ENCODE peak calls at places on chromosomes 6 and 20, in nine cellular contexts. M is HCT116, F is A549, N is Panc1, Z is HepG2, Y is HL-60, E is SK-N-SH, T is K562, V is GM12878. I is an unnamed sample.

GRCh38 chr20:48052492-48052870 is 267.2 kb upstream of the SULF2 start:
- DNase-seq in Z (no peak), E (peak; percentile 57), F (no peak), N (no peak), T (no peak), M (no peak), Y (no peak), V (no peak), I (no peak)

GRCh38 chr6:55704421-55704820 is 125.4 kb upstream of the HMGCLL1 start:
- DNase-seq in V (no peak), Z (no peak), E (no peak), T (no peak), N (no peak), Y (no peak), M (no peak), F (no peak), I (no peak)

GRCh38 chr6:89145461-89145961 is 344 bp upstream of the PM20D2 start:
- DNase-seq in Y (peak; percentile 62), M (no peak), Z (no peak), T (no peak), V (peak; percentile 52), N (no peak), E (peak; percentile 46), F (peak; percentile 29), I (peak; percentile 11)

GRCh38 chr6:127566671-127567070 is 10.3 kb upstream of the C6orf58 start:
- DNase-seq in N (no peak), M (no peak), E (no peak), T (no peak), F (no peak), Y (no peak), V (no peak), Z (no peak), I (no peak)

GRCh38 chr6:134740473-134741192 is 209.3 kb downstream of the ALDH8A1 start:
- DNase-seq in T (no peak), N (no peak), V (no peak), Y (no peak), E (peak; percentile 20), Z (no peak), F (peak; percentile 61), M (no peak), I (no peak)

GRCh38 chr6:38678178-38678760 is 24.7 kb downstream of the GLO1 start:
- DNase-seq in Y (no peak), Z (no peak), E (no peak), N (no peak), F (no peak), V (no peak), T (no peak), M (no peak), I (no peak)

GRCh38 chr6:91477688-91478087 is 890.8 kb upstream of the MAP3K7 start:
- DNase-seq in N (no peak), E (no peak), Y (no peak), Z (no peak), M (no peak), T (no peak), F (no peak), V (no peak), I (no peak)

GRCh38 chr20:57821930-57822329 is 112.1 kb upstream of the PMEPA1 start:
- DNase-seq in E (no peak), Y (no peak), N (no peak), M (no peak), Z (no peak), F (no peak), T (no peak), V (no peak), I (no peak)

GRCh38 chr20:17895641-17896246 is 72.8 kb downstream of the SNX5 start:
- DNase-seq in T (no peak), V (peak; percentile 11), Z (no peak), F (no peak), N (no peak), Y (peak; percentile 29), M (no peak), E (no peak), I (peak; percentile 54)

GRCh38 chr6:41637179-41638001 is 878 bp upstream of the MDFI start:
- DNase-seq in Z (no peak), T (no peak), N (no peak), M (no peak), V (no peak), F (no peak), E (peak; percentile 71), Y (no peak), I (peak; percentile 67)

GRCh38 chr6:154367839-154368695 is 11.5 kb upstream of the IPCEF1 start:
- DNase-seq in T (no peak), Z (no peak), V (no peak), F (no peak), E (no peak), Y (peak; percentile 45), M (no peak), N (no peak), I (no peak)

GRCh38 chr20:49889943-49890650 is 25.2 kb downstream of the SPATA2 start:
- DNase-seq in V (no peak), Z (no peak), M (no peak), E (no peak), Y (no peak), F (no peak), N (no peak), T (no peak), I (peak; percentile 70)

GRCh38 chr6:138085839-138086222 is 21.4 kb downstream of the PERP start:
- DNase-seq in F (no peak), E (no peak), M (no peak), Z (peak; percentile 34), Y (no peak), V (no peak), T (no peak), N (no peak), I (no peak)

GRCh38 chr6:119676230-119676629 is 326.7 kb upstream of the MAN1A1 start:
- DNase-seq in M (no peak), N (no peak), V (no peak), Y (no peak), F (no peak), Z (no peak), E (no peak), T (no peak), I (no peak)

GRCh38 chr6:26550250-26550993 is 12.3 kb downstream of the HMGN4 start:
- DNase-seq in T (peak; percentile 49), N (no peak), E (peak; percentile 85), Y (peak; percentile 42), M (no peak), F (peak; percentile 79), V (no peak), Z (peak; percentile 88), I (peak; percentile 97)

DNA sequence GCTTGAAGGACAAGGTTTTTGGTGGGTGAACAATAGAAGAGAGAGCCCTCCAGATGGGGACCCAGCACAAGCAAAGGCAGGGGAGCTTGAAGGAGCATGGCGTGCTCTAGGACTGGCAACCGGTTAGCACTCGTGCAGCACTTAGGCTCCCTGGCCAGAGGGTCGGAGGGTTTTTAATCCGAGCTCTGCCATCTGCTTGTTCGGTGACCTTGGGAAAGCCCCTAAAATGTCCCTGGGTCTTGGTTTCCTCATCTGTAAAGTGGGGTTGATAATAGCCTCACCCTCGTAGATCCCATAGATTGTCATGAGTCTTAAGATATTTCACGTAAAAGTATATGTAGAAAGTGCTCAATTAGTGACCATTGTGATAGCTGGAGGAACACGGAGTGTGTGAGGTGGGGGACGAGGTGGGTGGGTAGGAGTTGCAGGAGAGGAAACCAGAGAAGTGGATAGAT is 16.6 kb upstream of the HCK start:
- DNase-seq in Y (no peak), V (no peak), T (no peak), E (no peak), F (no peak), N (no peak), Z (no peak), M (no peak), I (no peak)
- TF ChIP-seq CTCF in Y (no peak), V (no peak), T (no peak), E (no peak), F (no peak), N (no peak), Z (no peak), M (no peak), I (no peak)

DNA sequence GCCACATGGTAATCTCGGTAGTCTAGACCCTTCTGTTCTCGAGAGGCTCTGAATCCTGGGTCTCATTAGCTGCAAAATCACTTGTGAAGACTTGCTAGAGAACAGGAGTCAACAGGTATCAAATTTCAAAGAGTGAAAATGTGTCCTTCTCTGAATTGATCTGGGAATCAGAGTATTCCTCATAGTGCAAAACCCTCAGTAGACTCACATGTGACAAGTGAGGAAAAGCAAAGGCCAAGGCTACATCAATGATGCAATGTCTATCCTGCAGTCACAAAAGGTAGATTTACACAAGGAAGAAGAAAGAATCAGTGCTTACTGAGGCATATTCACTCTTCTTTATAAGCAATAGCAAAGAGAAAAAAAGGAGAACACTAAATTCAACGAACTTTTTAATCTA is 1220.0 kb upstream of the GJE1 start:
- DNase-seq in F (no peak), Z (peak; percentile 42), N (no peak), M (no peak), E (no peak), T (no peak), Y (no peak), V (no peak), I (peak; percentile 5)
- TF ChIP-seq REST in F (no peak), Z (no peak), N (no peak), M (no peak), E (no peak), T (no peak), Y (no peak), V (no peak), I (no peak)

DNA sequence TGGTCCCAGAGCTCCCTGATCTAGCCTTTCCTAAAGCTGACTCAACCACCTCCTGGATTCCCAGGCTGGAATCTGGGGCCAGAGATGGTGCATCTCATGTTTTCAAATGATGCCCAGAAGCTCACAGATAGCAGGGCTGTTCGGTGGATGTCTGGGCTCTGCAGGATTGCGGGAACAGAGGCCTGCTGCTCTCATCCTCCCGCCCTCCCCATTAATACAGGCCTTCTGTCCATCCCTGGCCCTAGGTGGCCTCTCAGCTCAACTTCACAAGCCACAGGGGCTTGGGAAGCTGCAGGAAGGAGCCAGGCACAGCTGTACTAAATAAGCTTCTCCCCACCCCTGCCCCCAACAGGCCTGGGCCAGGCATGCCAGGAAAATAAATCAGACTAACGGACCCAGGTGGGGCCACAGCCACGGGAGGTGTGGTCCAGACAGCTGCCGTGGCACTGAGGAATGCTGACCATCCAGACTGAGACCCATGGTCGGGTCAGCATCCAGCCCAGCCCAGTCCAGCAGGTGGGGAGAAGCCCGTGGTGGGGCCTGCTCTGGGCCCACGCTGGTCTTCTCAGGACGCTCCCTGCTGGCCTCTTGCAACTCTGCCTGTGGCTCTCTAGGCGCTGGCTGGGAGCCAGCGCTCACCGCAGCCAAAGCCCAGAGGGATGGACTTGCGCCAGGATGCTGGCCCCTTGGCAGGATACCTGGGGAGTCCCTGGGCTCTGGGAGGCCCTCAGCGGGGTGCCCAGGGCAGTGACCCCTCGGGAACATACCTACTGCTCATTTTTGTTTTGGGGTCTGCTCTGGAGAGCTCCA is 8.5 kb upstream of the YTHDF1 start:
- DNase-seq in M (no peak), F (peak; percentile 91), E (peak; percentile 78), V (no peak), T (peak; percentile 47), Y (no peak), Z (peak; percentile 56), N (no peak), I (no peak)
- TF ChIP-seq CTCF in M (peak; percentile 27), F (peak; percentile 38), E (peak; percentile 33), V (no peak), T (peak; percentile 23), Y (no peak), Z (peak; percentile 63), N (peak; percentile 38), I (no peak)

DNA sequence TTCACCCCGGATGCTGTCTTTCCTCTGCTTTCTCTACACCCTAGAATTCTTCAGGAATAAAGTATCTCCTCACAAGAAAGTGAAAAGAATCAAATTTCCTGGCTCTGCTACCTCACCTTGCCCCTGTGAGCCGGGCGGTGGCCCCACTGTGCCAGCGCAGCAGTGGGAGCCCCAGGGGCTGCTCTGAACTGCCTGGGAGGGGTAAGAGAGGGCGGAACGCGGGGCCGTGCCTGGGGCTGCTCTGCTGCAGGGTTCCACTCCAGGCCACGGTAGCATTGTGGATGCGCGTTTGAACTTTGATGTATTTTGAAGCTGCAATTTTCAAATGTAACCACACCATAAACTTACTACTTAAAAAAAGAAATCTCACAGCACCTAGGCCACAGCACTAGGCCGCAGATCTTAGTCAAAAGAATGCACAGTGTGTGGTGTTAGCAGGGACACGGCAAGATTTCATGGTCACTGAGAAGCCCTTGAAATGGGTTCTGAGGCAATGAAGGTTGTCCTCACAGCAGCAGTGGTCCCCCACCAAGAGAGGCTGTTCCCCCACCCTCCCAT is 57.5 kb downstream of the PRDM1 start:
- DNase-seq in E (no peak), M (no peak), Z (no peak), T (no peak), V (no peak), F (no peak), Y (no peak), N (no peak), I (no peak)
- TF ChIP-seq REST in E (no peak), M (no peak), Z (no peak), T (no peak), V (no peak), F (no peak), Y (no peak), N (no peak), I (no peak)

I was measured in GM23338.